ENCODE peak calls at places on chromosome 18, in ten cellular contexts. Z is amygdala; D is WTC11; B is ELR; Y is M059J; A is NCI-H524; T is fibroblast of mammary gland; G is AG04449; M is CD4-positive, alpha-beta T cell; F is stimulated activated CD4-positive, alpha-beta T cell treated with anti-CD3 and anti-CD28 coated beads, TNF-alpha, amount 100 ng/mL, for 4 hours. E is an unnamed sample.

GRCh38 chr18:47775961-47776360 is 154.5 kb downstream of the SMAD2 start:
- DNase-seq in D (no peak), G (no peak), F (no peak), Z (no peak), B (peak), A (no peak), T (peak), M (no peak), Y (peak), E (no peak)

GRCh38 chr18:24016643-24017042 is 2.1 kb downstream of the TTC39C start:
- DNase-seq in A (no peak), M (no peak), T (peak), B (peak), Y (no peak), Z (no peak), D (no peak), F (no peak), G (no peak), E (no peak)

GRCh38 chr18:30328839-30329238 is 713.7 kb downstream of the DSC3 start:
- DNase-seq in G (no peak), F (no peak), B (peak), Z (no peak), M (no peak), A (no peak), T (no peak), Y (peak), D (no peak), E (no peak)

GRCh38 chr18:58213445-58213844 is 169.4 kb downstream of the NEDD4L start:
- DNase-seq in A (no peak), T (peak), B (peak), M (no peak), D (no peak), Z (no peak), F (no peak), Y (peak), G (peak), E (no peak)

GRCh38 chr18:2274613-2275012 is 296.7 kb downstream of the METTL4 start:
- DNase-seq in G (no peak), A (no peak), D (no peak), T (no peak), M (no peak), B (no peak), Y (no peak), Z (no peak), F (no peak), E (no peak)

GRCh38 chr18:22166070-22166972 is 3.1 kb upstream of the GATA6 start:
- DNase-seq in G (no peak), Y (no peak), Z (no peak), T (no peak), D (peak), F (no peak), A (peak), M (no peak), B (peak), E (no peak)

GRCh38 chr18:13416208-13416607 is 197.6 kb downstream of the LDLRAD4 start:
- DNase-seq in M (no peak), T (no peak), B (no peak), A (no peak), D (no peak), G (no peak), Z (no peak), F (no peak), Y (peak), E (no peak)

GRCh38 chr18:32804126-32804888 is 31.5 kb upstream of the KLHL14 start:
- DNase-seq in M (no peak), A (no peak), D (no peak), F (no peak), Z (no peak), B (no peak), Y (no peak), G (no peak), T (no peak), E (no peak)

GRCh38 chr18:5909130-5909529 is 13.8 kb upstream of the TMEM200C start:
- DNase-seq in D (no peak), M (no peak), G (no peak), B (no peak), Z (no peak), Y (no peak), A (no peak), T (no peak), F (no peak), E (no peak)

GRCh38 chr18:251572-251971 is 16.3 kb downstream of the THOC1 start:
- DNase-seq in B (no peak), F (no peak), M (no peak), A (no peak), Z (no peak), D (no peak), G (no peak), Y (no peak), T (no peak), E (no peak)

GRCh38 chr18:73594749-73595148 is 552.9 kb downstream of the FBXO15 start:
- DNase-seq in B (no peak), M (no peak), Y (peak), A (no peak), T (peak), D (no peak), G (no peak), Z (no peak), F (no peak), E (no peak)

GRCh38 chr18:67410075-67410474 is 106.4 kb downstream of the DSEL start:
- DNase-seq in M (no peak), Y (peak), A (no peak), F (no peak), G (no peak), B (peak), Z (no peak), T (peak), D (no peak), E (no peak)

GRCh38 chr18:36349552-36349951 is 52.0 kb downstream of the FHOD3 start:
- DNase-seq in Z (no peak), Y (peak), D (no peak), M (no peak), T (peak), A (no peak), F (no peak), G (no peak), B (peak), E (no peak)

GRCh38 chr18:12315911-12316310 is 7.9 kb downstream of the TUBB6 start:
- DNase-seq in M (no peak), F (no peak), B (no peak), D (no peak), Y (no peak), T (no peak), Z (no peak), G (no peak), A (no peak), E (no peak)

GRCh38 chr18:25621144-25621543 is 269.2 kb upstream of the ZNF521 start:
- DNase-seq in D (no peak), Z (no peak), G (no peak), Y (peak), T (peak), F (no peak), B (peak), A (no peak), M (no peak), E (no peak)

GRCh38 chr18:56576826-56577573 is 61.4 kb downstream of the TXNL1 start:
- DNase-seq in F (no peak), M (no peak), A (peak), D (no peak), G (no peak), Z (peak), T (no peak), Y (no peak), B (no peak), E (no peak)

GRCh38 chr18:47586418-47586817 is 335.0 kb upstream of the SKOR2 start:
- DNase-seq in Z (no peak), G (no peak), M (no peak), Y (no peak), A (no peak), T (no peak), D (no peak), B (no peak), F (no peak), E (no peak)

GRCh38 chr18:43534511-43534910 is 257.2 kb upstream of the SYT4 start:
- DNase-seq in Z (no peak), G (peak), Y (peak), D (no peak), T (peak), B (no peak), A (no peak), M (no peak), F (no peak), E (no peak)

GRCh38 chr18:24200899-24201298 is 62.0 kb downstream of the CABYR start:
- DNase-seq in Y (no peak), D (no peak), B (no peak), F (no peak), A (no peak), Z (peak), G (no peak), T (no peak), M (no peak), E (no peak)

GRCh38 chr18:22609642-22610041 is 191.9 kb upstream of the CTAGE1 start:
- DNase-seq in B (no peak), G (no peak), A (no peak), Y (peak), F (no peak), M (no peak), Z (no peak), T (peak), D (no peak), E (no peak)

GRCh38 chr18:6219116-6219717 is 195.5 kb downstream of the L3MBTL4 start:
- DNase-seq in D (peak), Y (peak), G (peak), T (peak), A (peak), Z (no peak), M (no peak), B (peak), F (no peak), E (no peak)

GRCh38 chr18:59219672-59220163 is at the start of gene GRP:
- DNase-seq in D (peak), Y (no peak), Z (no peak), G (no peak), T (no peak), B (no peak), M (no peak), F (no peak), A (peak), E (no peak)

GRCh38 chr18:79953921-79954651 is 2.6 kb upstream of the SLC66A2 start:
- DNase-seq in T (no peak), Z (no peak), A (no peak), D (no peak), F (no peak), B (no peak), M (no peak), G (no peak), Y (peak), E (no peak)

GRCh38 chr18:22469061-22469689 is 51.5 kb upstream of the CTAGE1 start:
- DNase-seq in D (no peak), Z (no peak), F (no peak), M (no peak), Y (no peak), T (no peak), B (peak), G (no peak), A (no peak), E (no peak)

GRCh38 chr18:10524507-10525425 is 1.1 kb upstream of the NAPG start:
- DNase-seq in A (no peak), Y (peak), T (peak), M (no peak), F (no peak), G (no peak), D (no peak), Z (no peak), B (peak), E (no peak)

GRCh38 chr18:13520306-13520705 is 206.1 kb downstream of the FAM210A start:
- DNase-seq in Y (no peak), F (no peak), A (no peak), M (no peak), G (no peak), T (no peak), Z (no peak), B (no peak), D (no peak), E (no peak)

GRCh38 chr18:57806201-57806890 is 3.2 kb upstream of the ATP8B1 start:
- DNase-seq in M (no peak), Y (peak), T (no peak), A (peak), G (no peak), B (peak), Z (no peak), D (no peak), F (no peak), E (no peak)

GRCh38 chr18:48136051-48136543 is 205.6 kb upstream of the SMAD2 start:
- DNase-seq in F (no peak), A (no peak), M (no peak), G (no peak), Z (no peak), D (no peak), B (no peak), Y (no peak), T (no peak), E (no peak)

GRCh38 chr18:60019463-60019840 is 119.7 kb downstream of the PMAIP1 start:
- DNase-seq in A (no peak), M (no peak), B (peak), Z (no peak), D (no peak), G (peak), T (peak), F (no peak), Y (peak), E (no peak)

GRCh38 chr18:5868218-5868904 is 27.0 kb downstream of the TMEM200C start:
- DNase-seq in D (peak), Z (peak), A (peak), G (peak), T (peak), B (peak), F (no peak), Y (peak), M (no peak), E (no peak)

GRCh38 chr18:54822872-54823845 is 5.1 kb upstream of the RAB27B start:
- DNase-seq in T (peak), A (no peak), Z (no peak), G (peak), F (no peak), Y (peak), B (peak), D (no peak), M (no peak), E (no peak)

GRCh38 chr18:6561029-6561861 is 146.5 kb upstream of the L3MBTL4 start:
- DNase-seq in A (peak), M (no peak), F (no peak), Z (no peak), D (no peak), B (no peak), Y (peak), T (peak), G (no peak), E (no peak)

GRCh38 chr18:1412660-1413659 is 508.3 kb downstream of the ADCYAP1 start:
- DNase-seq in T (no peak), Z (no peak), A (no peak), F (no peak), G (no peak), B (no peak), D (no peak), M (no peak), Y (peak), E (no peak)

GRCh38 chr18:11327656-11328055 is 178.3 kb upstream of the PIEZO2 start:
- DNase-seq in Z (no peak), T (peak), D (no peak), F (no peak), A (no peak), M (no peak), G (no peak), Y (peak), B (no peak), E (no peak)

GRCh38 chr18:63775166-63775730 is at the start of gene SERPINB7:
- DNase-seq in B (peak), D (no peak), A (no peak), F (no peak), Z (no peak), G (peak), T (peak), Y (peak), M (no peak), E (no peak)

GRCh38 chr18:13611616-13612110 is 114.7 kb downstream of the FAM210A start:
- DNase-seq in B (peak), D (no peak), Z (peak), G (no peak), T (peak), M (no peak), Y (peak), A (peak), F (no peak), E (peak)

GRCh38 chr18:22446906-22447305 is 29.2 kb upstream of the CTAGE1 start:
- DNase-seq in Z (no peak), B (no peak), G (no peak), Y (no peak), F (no peak), D (no peak), T (no peak), A (no peak), M (no peak), E (no peak)

E was measured in occipital lobe.